ENCODE peak calls at places on chromosomes 4 and X, in four cellular contexts. One of them, this sample, is unnamed.

GRCh38 chrX:5907202-5907601 is 321.5 kb downstream of the NLGN4X start:
- DNase-seq in GM12878: no peak
- DNase-seq in K562: no peak
- DNase-seq in HepG2: no peak
- DNase-seq in this sample: no peak

GRCh38 chr4:104146048-104146447 is 348.6 kb downstream of the CXXC4 start:
- DNase-seq in GM12878: no peak
- DNase-seq in K562: no peak
- DNase-seq in HepG2: no peak
- DNase-seq in this sample: no peak

GRCh38 chrX:141839856-141840255 is 1.7 kb downstream of the MAGEC3 start:
- DNase-seq in GM12878: no peak
- DNase-seq in K562: no peak
- DNase-seq in HepG2: no peak
- DNase-seq in this sample: no peak

GRCh38 chr4:2866891-2867290 is 23.2 kb downstream of the ADD1 start:
- DNase-seq in GM12878: no peak
- DNase-seq in K562: no peak
- DNase-seq in HepG2: no peak
- DNase-seq in this sample: no peak

GRCh38 chr4:117085185-117085701 is at the start of gene TRAM1L1:
- DNase-seq in GM12878: no peak
- DNase-seq in K562: peak
- DNase-seq in HepG2: peak
- DNase-seq in this sample: peak

GRCh38 chrX:88621278-88621677 is 125.7 kb upstream of the CPXCR1 start:
- DNase-seq in GM12878: no peak
- DNase-seq in K562: no peak
- DNase-seq in HepG2: no peak
- DNase-seq in this sample: no peak

GRCh38 chr4:68336530-68336929 is 13.4 kb downstream of the YTHDC1 start:
- DNase-seq in GM12878: no peak
- DNase-seq in K562: no peak
- DNase-seq in HepG2: no peak
- DNase-seq in this sample: no peak

GRCh38 chrX:40471965-40472648 is 108.7 kb upstream of the ATP6AP2 start:
- DNase-seq in GM12878: peak
- DNase-seq in K562: peak
- DNase-seq in HepG2: peak
- DNase-seq in this sample: peak

GRCh38 chr4:9996319-9997110 is 24.8 kb downstream of the SLC2A9 start:
- DNase-seq in GM12878: no peak
- DNase-seq in K562: no peak
- DNase-seq in HepG2: no peak
- DNase-seq in this sample: no peak

GRCh38 chrX:42739258-42739657 is 38.7 kb downstream of the PPP1R2C start:
- DNase-seq in GM12878: no peak
- DNase-seq in K562: no peak
- DNase-seq in HepG2: no peak
- DNase-seq in this sample: no peak

GRCh38 chrX:39065051-39065871 is 264.0 kb downstream of the MID1IP1 start:
- DNase-seq in GM12878: no peak
- DNase-seq in K562: no peak
- DNase-seq in HepG2: no peak
- DNase-seq in this sample: no peak

GRCh38 chr4:99029852-99030251 is 34.3 kb downstream of the METAP1 start:
- DNase-seq in GM12878: no peak
- DNase-seq in K562: no peak
- DNase-seq in HepG2: no peak
- DNase-seq in this sample: no peak

GRCh38 chrX:97446298-97446882 is 562.7 kb downstream of the RPA4 start:
- DNase-seq in GM12878: no peak
- DNase-seq in K562: no peak
- DNase-seq in HepG2: no peak
- DNase-seq in this sample: peak

GRCh38 chrX:56932653-56933339 is 62.5 kb downstream of the SPIN3 start:
- DNase-seq in GM12878: no peak
- DNase-seq in K562: no peak
- DNase-seq in HepG2: peak
- DNase-seq in this sample: no peak

GRCh38 chrX:39850630-39851152 is 247.1 kb downstream of the BCOR start:
- DNase-seq in GM12878: no peak
- DNase-seq in K562: peak
- DNase-seq in HepG2: no peak
- DNase-seq in this sample: no peak

GRCh38 chr4:80305466-80305865 is 30.1 kb upstream of the CFAP299 start:
- DNase-seq in GM12878: no peak
- DNase-seq in K562: no peak
- DNase-seq in HepG2: no peak
- DNase-seq in this sample: no peak

GRCh38 chr4:151207868-151208267 is 69.1 kb upstream of the PRSS48 start:
- DNase-seq in GM12878: no peak
- DNase-seq in K562: no peak
- DNase-seq in HepG2: no peak
- DNase-seq in this sample: no peak

GRCh38 chr4:121977251-121978168 is 25.6 kb upstream of the TRPC3 start:
- DNase-seq in GM12878: peak
- DNase-seq in K562: no peak
- DNase-seq in HepG2: no peak
- DNase-seq in this sample: no peak

GRCh38 chr4:93285346-93285745 is 543.2 kb upstream of the ATOH1 start:
- DNase-seq in GM12878: no peak
- DNase-seq in K562: no peak
- DNase-seq in HepG2: no peak
- DNase-seq in this sample: no peak

GRCh38 chr4:79528241-79528706 is 120.2 kb upstream of the GK2 start:
- DNase-seq in GM12878: no peak
- DNase-seq in K562: no peak
- DNase-seq in HepG2: no peak
- DNase-seq in this sample: no peak

GRCh38 chr4:170772429-170772828 is 682.7 kb upstream of the AADAT start:
- DNase-seq in GM12878: no peak
- DNase-seq in K562: no peak
- DNase-seq in HepG2: no peak
- DNase-seq in this sample: no peak

GRCh38 chr4:13888112-13888511 is 260.6 kb upstream of the BOD1L1 start:
- DNase-seq in GM12878: no peak
- DNase-seq in K562: no peak
- DNase-seq in HepG2: no peak
- DNase-seq in this sample: no peak

GRCh38 chrX:17161991-17162390 is 213.0 kb upstream of the NHS start:
- DNase-seq in GM12878: no peak
- DNase-seq in K562: no peak
- DNase-seq in HepG2: no peak
- DNase-seq in this sample: no peak

DNA sequence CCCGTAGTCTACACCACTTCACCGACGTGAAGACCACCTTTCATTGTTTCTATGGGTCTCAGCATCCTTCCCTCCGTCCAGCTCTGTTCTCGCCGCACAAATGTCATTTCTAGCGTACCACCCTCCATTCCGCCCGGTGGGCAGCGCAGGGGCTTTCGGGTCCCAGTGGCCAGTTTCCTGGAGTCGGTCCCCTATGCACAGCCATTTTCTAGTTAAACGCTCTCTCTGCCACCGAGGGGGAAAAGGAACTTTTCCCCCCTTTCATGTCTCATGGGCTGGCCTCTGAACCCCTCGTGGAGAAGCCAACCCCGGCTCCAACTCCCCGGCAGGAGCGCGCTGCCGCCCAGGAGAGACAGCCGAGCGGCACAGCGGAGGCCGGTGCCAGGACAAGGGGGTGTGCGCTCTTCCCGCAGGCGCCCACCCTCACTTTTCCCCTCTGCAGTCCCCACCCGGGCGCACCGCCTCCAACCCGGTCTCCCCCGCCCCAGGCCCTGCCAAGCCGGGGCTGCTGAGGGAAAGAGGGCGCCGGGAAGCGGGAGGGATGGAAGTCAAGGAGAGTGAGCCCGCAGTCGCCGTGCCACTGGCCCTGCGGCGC is 682 bp downstream of the APBB2 start:
- DNase-seq in GM12878: no peak
- DNase-seq in K562: no peak
- DNase-seq in HepG2: no peak
- DNase-seq in this sample: no peak
- TF ChIP-seq JUND in GM12878: no peak
- TF ChIP-seq JUND in K562: no peak
- TF ChIP-seq JUND in HepG2: no peak
- TF ChIP-seq JUND in this sample: no peak

DNA sequence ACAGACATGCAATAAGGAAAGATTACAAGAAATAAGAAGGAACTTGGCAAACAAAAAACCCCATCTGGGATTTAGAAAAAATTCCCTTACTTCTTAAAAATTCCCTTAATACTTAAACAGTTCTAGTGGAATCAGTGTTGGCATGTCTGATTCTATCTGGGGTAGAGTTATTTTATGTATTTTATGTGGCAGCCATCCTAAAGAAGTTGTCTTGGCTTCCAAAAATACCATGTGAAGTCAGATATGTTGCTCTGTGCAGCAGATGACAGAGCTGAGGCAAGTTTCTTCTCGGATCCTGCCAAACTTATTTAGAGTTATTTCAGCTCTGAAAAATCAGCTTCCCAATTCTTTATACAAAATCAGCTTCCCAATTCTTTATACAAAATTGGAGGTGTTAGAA is 14.7 kb downstream of the YY2 start:
- DNase-seq in GM12878: no peak
- DNase-seq in K562: no peak
- DNase-seq in HepG2: no peak
- DNase-seq in this sample: no peak
- TF ChIP-seq JUND in GM12878: no peak
- TF ChIP-seq JUND in K562: no peak
- TF ChIP-seq JUND in HepG2: no peak
- TF ChIP-seq JUND in this sample: no peak

GRCh38 chrX:1661048-1661921 is 46.4 kb downstream of the ASMT start:
- DNase-seq in GM12878: peak
- DNase-seq in K562: peak
- DNase-seq in HepG2: peak
- DNase-seq in this sample: peak

GRCh38 chrX:1659664-1660461 is 45.0 kb downstream of the ASMT start:
- DNase-seq in GM12878: no peak
- DNase-seq in K562: no peak
- DNase-seq in HepG2: no peak
- DNase-seq in this sample: no peak

GRCh38 chrX:1658083-1658463 is 43.2 kb downstream of the ASMT start:
- DNase-seq in GM12878: no peak
- DNase-seq in K562: no peak
- DNase-seq in HepG2: no peak
- DNase-seq in this sample: no peak

GRCh38 chrX:1656379-1656778 is 41.5 kb downstream of the ASMT start:
- DNase-seq in GM12878: no peak
- DNase-seq in K562: no peak
- DNase-seq in HepG2: no peak
- DNase-seq in this sample: no peak

GRCh38 chrX:1657367-1658082 is 42.7 kb downstream of the ASMT start:
- DNase-seq in GM12878: peak
- DNase-seq in K562: no peak
- DNase-seq in HepG2: no peak
- DNase-seq in this sample: no peak
- TF ChIP-seq JUND in GM12878: no peak
- TF ChIP-seq JUND in K562: no peak
- TF ChIP-seq JUND in HepG2: no peak
- TF ChIP-seq JUND in this sample: no peak

GRCh38 chr4:71932941-71933340 is 98.9 kb upstream of the NPFFR2 start:
- DNase-seq in GM12878: no peak
- DNase-seq in K562: no peak
- DNase-seq in HepG2: no peak
- DNase-seq in this sample: no peak
- TF ChIP-seq JUND in GM12878: no peak
- TF ChIP-seq JUND in K562: no peak
- TF ChIP-seq JUND in HepG2: no peak
- TF ChIP-seq JUND in this sample: no peak

GRCh38 chr4:142293536-142293935 is 552.6 kb downstream of the INPP4B start:
- DNase-seq in GM12878: no peak
- DNase-seq in K562: no peak
- DNase-seq in HepG2: no peak
- DNase-seq in this sample: no peak

GRCh38 chr4:142297313-142297712 is 548.8 kb downstream of the INPP4B start:
- DNase-seq in GM12878: no peak
- DNase-seq in K562: no peak
- DNase-seq in HepG2: no peak
- DNase-seq in this sample: no peak
- TF ChIP-seq JUND in GM12878: no peak
- TF ChIP-seq JUND in K562: no peak
- TF ChIP-seq JUND in HepG2: no peak
- TF ChIP-seq JUND in this sample: no peak

GRCh38 chr4:89273741-89274141 is 33.9 kb downstream of the GPRIN3 start:
- DNase-seq in GM12878: no peak
- DNase-seq in K562: no peak
- DNase-seq in HepG2: no peak
- DNase-seq in this sample: no peak

GRCh38 chr4:89279385-89279784 is 28.2 kb downstream of the GPRIN3 start:
- DNase-seq in GM12878: no peak
- DNase-seq in K562: no peak
- DNase-seq in HepG2: no peak
- DNase-seq in this sample: no peak

GRCh38 chr4:89275587-89275986 is 32.0 kb downstream of the GPRIN3 start:
- DNase-seq in GM12878: no peak
- DNase-seq in K562: no peak
- DNase-seq in HepG2: no peak
- DNase-seq in this sample: no peak

GRCh38 chr4:89277412-89277811 is 30.2 kb downstream of the GPRIN3 start:
- DNase-seq in GM12878: no peak
- DNase-seq in K562: no peak
- DNase-seq in HepG2: no peak
- DNase-seq in this sample: no peak

DNA sequence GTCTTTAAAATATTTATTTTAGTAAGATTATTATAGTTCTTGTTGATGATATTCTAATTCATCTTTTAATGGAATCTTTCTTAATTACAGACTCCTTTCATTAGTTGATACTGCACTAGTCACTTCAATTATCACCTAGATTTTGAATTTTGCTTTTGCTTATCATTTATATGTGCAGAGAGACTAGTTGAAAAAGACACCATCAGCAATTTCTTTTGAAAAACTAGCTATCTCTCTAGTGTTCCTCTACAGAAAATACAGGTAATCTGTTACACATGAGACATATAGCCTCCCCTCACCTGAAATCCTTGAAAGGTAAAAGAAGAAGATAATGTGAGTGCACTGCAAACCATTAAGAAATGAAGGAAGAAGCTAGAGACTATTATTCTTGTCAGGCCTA is 31.3 kb downstream of the GPRIN3 start:
- DNase-seq in GM12878: no peak
- DNase-seq in K562: no peak
- DNase-seq in HepG2: no peak
- DNase-seq in this sample: no peak
- TF ChIP-seq JUND in GM12878: no peak
- TF ChIP-seq JUND in K562: no peak
- TF ChIP-seq JUND in HepG2: no peak
- TF ChIP-seq JUND in this sample: no peak

This sample was measured in T47D.